ENCODE peak calls at places on chromosomes 5 and 9, in five cellular contexts. I, J, P, D and V are unnamed samples.

GRCh38 chr5:160793500-160793899 is 58.5 kb downstream of the ATP10B start:
- DNase-seq in D (no peak), P (no peak), J (no peak), I (no peak), V (no peak)

GRCh38 chr9:100269656-100270055 is 83.1 kb downstream of the TEX10 start:
- DNase-seq in J (no peak), P (no peak), D (no peak), I (no peak), V (no peak)

GRCh38 chr9:125261501-125262216 is at the start of gene GAPVD1:
- DNase-seq in I (peak), D (peak), P (peak), J (peak), V (peak)

GRCh38 chr5:110872200-110872599 is 133.4 kb downstream of the SLC25A46 start:
- DNase-seq in J (no peak), D (no peak), I (no peak), P (no peak), V (no peak)

GRCh38 chr5:133406208-133406607 is 206.1 kb downstream of the FSTL4 start:
- DNase-seq in I (no peak), D (no peak), P (no peak), J (no peak), V (no peak)

GRCh38 chr5:68464424-68464823 is 248.9 kb downstream of the PIK3R1 start:
- DNase-seq in I (no peak), P (no peak), D (no peak), J (no peak), V (no peak)

GRCh38 chr5:17089690-17090089 is 127.7 kb upstream of the BASP1 start:
- DNase-seq in D (no peak), J (no peak), I (no peak), P (no peak), V (no peak)

GRCh38 chr5:63535840-63536602 is 426.2 kb downstream of the HTR1A start:
- DNase-seq in J (no peak), D (no peak), P (no peak), I (no peak), V (no peak)

GRCh38 chr5:124193371-124193789 is 553.1 kb downstream of the ZNF608 start:
- DNase-seq in J (no peak), D (no peak), P (no peak), I (peak), V (no peak)

GRCh38 chr5:43123887-43124286 is 3.2 kb downstream of the ZNF131 start:
- DNase-seq in I (no peak), P (no peak), J (no peak), D (no peak), V (no peak)

GRCh38 chr5:155735388-155735787 is 591.6 kb upstream of the SGCD start:
- DNase-seq in D (no peak), J (no peak), P (no peak), I (no peak), V (no peak)

GRCh38 chr9:77731930-77732329 is 83.8 kb upstream of the GNA14 start:
- DNase-seq in J (no peak), D (no peak), I (peak), P (no peak), V (peak)

GRCh38 chr5:57422993-57423392 is 59.6 kb downstream of the ACTBL2 start:
- DNase-seq in P (no peak), D (no peak), I (no peak), J (no peak), V (no peak)

GRCh38 chr9:38144421-38144820 is 75.4 kb upstream of the SHB start:
- DNase-seq in J (no peak), P (no peak), D (no peak), I (peak), V (no peak)

GRCh38 chr5:13480834-13481233 is 463.7 kb downstream of the DNAH5 start:
- DNase-seq in D (no peak), P (no peak), J (no peak), I (no peak), V (no peak)

GRCh38 chr9:89243296-89244061 is 64.9 kb upstream of the SHC3 start:
- DNase-seq in P (no peak), J (no peak), I (no peak), D (no peak), V (no peak)

GRCh38 chr5:172361566-172362238 is 78.1 kb upstream of the UBTD2 start:
- DNase-seq in P (no peak), J (no peak), I (no peak), D (no peak), V (peak)

GRCh38 chr5:102554728-102555127 is 55.9 kb upstream of the SLCO6A1 start:
- DNase-seq in I (no peak), P (no peak), D (peak), J (peak), V (no peak)

GRCh38 chr9:106892632-106893031 is 29.7 kb downstream of the ZNF462 start:
- DNase-seq in D (peak), I (peak), P (no peak), J (peak), V (no peak)

GRCh38 chr9:2427016-2427891 is 194.3 kb upstream of the VLDLR start:
- DNase-seq in J (no peak), P (no peak), I (no peak), D (no peak), V (no peak)

GRCh38 chr9:114456929-114457328 is 48.3 kb downstream of the WHRN start:
- DNase-seq in D (no peak), P (no peak), I (no peak), J (no peak), V (no peak)

GRCh38 chr9:120931278-120932085 is 4.9 kb upstream of the TRAF1 start:
- DNase-seq in I (no peak), J (no peak), P (no peak), D (no peak), V (peak)

GRCh38 chr5:58648846-58649245 is 66.0 kb downstream of the RAB3C start:
- DNase-seq in P (no peak), D (no peak), J (no peak), I (no peak), V (no peak)

GRCh38 chr9:85178486-85178885 is 509.0 kb downstream of the NTRK2 start:
- DNase-seq in D (no peak), I (no peak), J (no peak), P (no peak), V (no peak)

GRCh38 chr5:57209316-57210040 is 35.6 kb downstream of the GPBP1 start:
- DNase-seq in P (no peak), D (no peak), J (no peak), I (no peak), V (no peak)

GRCh38 chr5:157484768-157485167 is 24.8 kb downstream of the NIPAL4 start:
- DNase-seq in P (no peak), I (no peak), D (peak), J (no peak), V (no peak)
- TF ChIP-seq FOXM1 in P (no peak), I (no peak), D (no peak), J (no peak), V (no peak)

DNA sequence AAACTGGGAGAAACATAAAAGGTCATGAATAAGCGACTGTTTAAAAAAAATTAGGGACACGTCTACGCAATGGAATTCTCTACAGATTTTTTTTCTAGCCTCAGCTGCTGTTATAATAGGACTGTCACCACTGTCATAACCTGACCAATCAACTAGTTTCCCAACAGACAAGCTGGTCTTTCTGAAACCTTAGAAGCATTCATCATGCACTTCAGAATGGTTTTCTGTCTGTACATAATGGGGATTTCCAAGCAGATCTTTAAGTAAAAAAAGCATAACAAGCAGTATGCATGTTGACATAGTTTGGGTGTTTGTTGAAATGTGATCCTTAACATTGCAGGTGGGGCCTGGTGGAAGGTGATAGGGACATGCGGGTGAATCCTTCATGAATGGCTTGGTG is 58.3 kb upstream of the SEMA6A start:
- DNase-seq in J (no peak), D (no peak), I (no peak), P (no peak), V (no peak)
- TF ChIP-seq FOXM1 in J (no peak), D (no peak), I (no peak), P (no peak), V (no peak)

DNA sequence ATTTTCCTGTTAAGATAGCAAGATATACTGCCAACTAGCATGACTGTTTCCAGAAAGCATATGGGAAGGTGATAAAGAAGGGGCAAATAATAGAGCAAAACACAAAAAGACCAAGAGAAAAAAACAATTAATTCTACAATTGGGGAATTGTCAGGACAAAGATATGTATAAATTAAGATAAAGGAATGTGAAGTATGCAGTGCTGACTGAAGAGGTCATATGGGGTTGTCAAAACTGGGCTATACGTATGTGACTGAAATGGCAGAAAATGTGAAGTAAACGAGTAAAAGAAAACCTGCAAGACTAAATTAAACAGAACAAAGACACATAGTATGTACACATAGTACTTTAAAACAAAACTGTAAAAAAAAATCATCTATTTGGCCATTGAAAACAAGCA is 222.3 kb downstream of the ARL15 start:
- DNase-seq in D (no peak), J (no peak), P (no peak), I (no peak), V (no peak)
- TF ChIP-seq FOXM1 in D (no peak), J (no peak), P (no peak), I (no peak), V (no peak)

GRCh38 chr5:113340537-113340936 is 94.3 kb downstream of the TSSK1B start:
- DNase-seq in J (no peak), D (no peak), P (no peak), I (peak), V (no peak)
- TF ChIP-seq FOXM1 in J (no peak), D (no peak), P (no peak), I (no peak), V (no peak)

DNA sequence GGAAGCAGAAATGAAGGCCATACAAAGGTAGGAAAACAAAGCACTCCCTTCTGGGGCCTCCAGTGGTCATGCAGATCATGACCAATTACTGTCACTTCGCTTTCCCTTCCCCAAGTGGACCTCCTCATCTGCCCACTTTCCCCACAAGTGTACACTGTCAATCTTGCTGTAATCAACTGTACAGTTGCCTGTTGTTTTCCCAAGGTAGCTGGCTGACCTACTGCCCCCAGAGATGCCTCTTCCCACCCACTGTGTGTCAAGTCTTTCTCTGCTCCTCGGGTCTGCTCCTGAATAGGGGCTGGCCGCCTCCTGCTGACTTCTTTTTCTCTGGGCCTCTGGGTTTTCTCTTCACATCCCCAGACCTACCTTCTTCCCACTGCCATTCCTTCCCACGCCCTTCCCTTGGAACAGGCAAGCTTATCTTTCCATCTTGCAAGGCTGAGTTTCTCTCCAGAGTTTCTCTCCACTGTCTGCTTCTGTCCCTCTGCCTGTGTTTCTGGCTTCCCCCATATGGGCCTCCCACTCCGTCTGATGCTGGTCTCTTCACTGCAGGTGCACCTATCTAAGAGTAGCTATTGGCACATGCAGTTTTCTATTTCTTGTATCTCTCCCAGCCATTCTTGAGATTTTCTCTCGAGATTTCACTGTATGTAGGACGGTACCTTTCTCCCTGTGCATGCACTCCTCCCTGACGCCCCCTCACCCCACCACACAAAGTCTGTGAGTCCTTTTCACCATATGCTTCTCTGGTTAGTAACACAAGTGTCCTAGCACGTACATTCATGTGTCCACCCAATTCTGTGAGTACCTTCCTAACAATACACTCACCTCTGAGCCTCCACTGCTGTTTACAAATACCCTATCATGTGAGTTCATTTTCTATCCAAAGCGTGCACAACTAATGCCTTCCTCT is 2.3 kb downstream of the ELL2 start:
- DNase-seq in J (no peak), P (no peak), I (no peak), D (peak), V (no peak)
- TF ChIP-seq FOXM1 in J (no peak), P (no peak), I (no peak), D (no peak), V (no peak)

GRCh38 chr5:179373101-179373934 is 28.1 kb upstream of the ADAMTS2 start:
- DNase-seq in I (no peak), J (no peak), D (no peak), P (no peak), V (no peak)
- TF ChIP-seq FOXM1 in I (no peak), J (no peak), D (no peak), P (no peak), V (no peak)

GRCh38 chr5:73273379-73274050 is 100.5 kb downstream of the TMEM174 start:
- DNase-seq in P (no peak), J (no peak), D (peak), I (no peak), V (no peak)

GRCh38 chr5:73274121-73274520 is 101.1 kb downstream of the TMEM174 start:
- DNase-seq in I (no peak), D (no peak), J (no peak), P (no peak), V (no peak)

GRCh38 chr5:73272351-73272750 is 99.4 kb downstream of the TMEM174 start:
- DNase-seq in P (no peak), D (no peak), J (no peak), I (no peak), V (no peak)

GRCh38 chr5:73278693-73279092 is 105.7 kb downstream of the TMEM174 start:
- DNase-seq in P (no peak), J (no peak), D (peak), I (no peak), V (no peak)

DNA sequence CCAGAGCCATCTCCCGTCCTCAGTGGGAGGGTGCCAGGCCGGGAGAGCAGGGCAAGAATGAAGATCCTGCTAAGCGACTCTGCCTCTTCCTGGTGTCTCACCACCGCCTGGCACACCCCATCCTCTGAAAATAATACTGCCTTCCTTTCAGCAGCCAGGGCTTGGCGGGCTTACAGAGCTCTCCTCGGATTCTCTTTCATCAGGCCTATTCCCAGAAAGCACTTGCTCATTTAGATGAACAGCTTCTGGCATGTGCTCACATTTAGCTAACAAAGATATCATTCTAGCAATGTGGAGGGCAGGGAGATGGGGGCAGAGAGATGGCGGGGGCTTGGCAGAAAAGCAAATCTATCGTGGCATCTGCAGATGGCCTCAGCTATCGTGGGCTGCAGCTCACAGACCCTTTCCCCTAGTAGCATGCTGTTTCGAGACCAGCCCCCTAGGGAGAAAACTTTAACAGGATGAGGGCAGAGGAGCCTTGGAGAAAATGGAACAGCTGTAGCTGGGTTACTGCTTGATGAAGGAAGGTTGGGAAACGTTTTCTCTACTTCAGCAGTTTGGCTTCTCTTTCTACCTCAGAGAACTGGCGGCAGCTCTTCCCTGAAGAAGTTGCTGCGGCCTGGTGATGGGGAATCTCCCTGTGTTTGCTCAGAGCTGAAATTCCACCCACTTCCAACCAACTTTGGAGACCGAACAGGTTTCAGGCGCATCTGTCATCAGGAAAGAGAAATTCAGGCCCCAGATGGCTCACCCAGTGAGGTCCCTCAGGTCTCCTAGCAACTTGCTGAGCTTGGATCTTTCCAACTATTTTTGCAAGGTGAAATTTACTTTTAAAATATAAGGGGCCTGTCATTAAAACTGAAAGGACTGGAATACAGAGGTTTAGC is 102.1 kb downstream of the TMEM174 start:
- DNase-seq in D (no peak), I (no peak), P (no peak), J (no peak), V (no peak)
- TF ChIP-seq FOXM1 in D (no peak), I (no peak), P (no peak), J (no peak), V (no peak)

DNA sequence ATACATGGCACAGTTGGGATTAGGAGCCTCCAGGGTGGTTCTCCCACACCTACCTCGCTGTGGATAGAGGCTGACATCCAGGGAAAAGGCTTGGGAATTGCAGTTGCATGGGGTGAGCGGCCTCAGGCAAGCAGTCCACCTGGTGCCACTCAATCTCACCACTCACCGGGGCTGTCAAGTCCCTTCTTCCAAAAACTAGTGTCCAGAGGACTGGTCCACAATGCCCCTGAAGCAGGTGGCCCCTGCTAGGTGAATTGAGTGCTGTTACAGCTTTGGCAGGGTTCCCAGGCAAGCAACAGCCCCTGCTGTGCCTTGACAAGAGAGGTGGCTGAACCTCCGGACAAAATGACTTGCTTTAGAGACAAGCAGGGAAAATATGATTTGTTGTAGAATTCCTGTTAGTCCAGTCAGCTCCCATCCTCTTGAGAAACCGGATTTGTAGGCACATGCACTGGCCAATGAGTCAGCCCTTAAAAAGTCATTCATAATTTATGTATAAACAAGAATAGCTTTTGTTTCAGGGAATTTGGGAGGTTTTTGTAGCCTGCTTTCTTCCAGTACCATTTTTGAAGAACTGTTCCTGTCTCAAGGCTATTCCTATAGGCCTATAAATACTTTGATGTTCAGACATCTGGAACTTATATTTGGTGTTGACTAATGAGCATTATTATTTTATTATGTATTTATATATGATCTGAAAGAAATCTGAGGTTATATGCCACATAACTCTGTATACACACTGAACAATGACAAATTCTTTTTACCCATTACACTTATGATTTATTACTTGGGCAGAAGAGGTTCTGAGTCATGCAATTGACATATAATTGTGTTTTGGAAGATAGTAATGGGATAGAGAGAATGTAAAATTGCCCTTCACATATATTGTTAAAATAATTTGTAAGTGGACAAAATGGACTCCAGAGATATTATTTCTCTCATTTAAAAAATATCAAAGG is 411.1 kb downstream of the ACTL7B start:
- DNase-seq in P (no peak), D (peak), J (no peak), I (no peak), V (no peak)
- TF ChIP-seq FOXM1 in P (no peak), D (no peak), J (no peak), I (no peak), V (no peak)